ENCODE peak calls at places on chromosomes 12 and 14, in eight cellular contexts. I, L, U, C, H, X, M and B are unnamed samples.

GRCh38 chr14:23831591-23831990 is 122.0 kb upstream of the DHRS4 start:
- DNase-seq in I (no peak), L (no peak), U (no peak), C (no peak), H (no peak), X (no peak), M (peak; percentile 88), B (no peak)

GRCh38 chr14:97776890-97777564 is 979.8 kb downstream of the VRK1 start:
- DNase-seq in I (no peak), L (no peak), U (no peak), C (no peak), H (no peak), X (no peak), M (no peak), B (no peak)

GRCh38 chr12:124851344-124851743 is 12.3 kb downstream of the SCARB1 start:
- DNase-seq in I (no peak), L (no peak), U (no peak), C (no peak), H (no peak), X (no peak), M (no peak), B (no peak)

GRCh38 chr12:84542289-84542688 is 370.3 kb downstream of the SLC6A15 start:
- DNase-seq in I (no peak), L (no peak), U (no peak), C (no peak), H (no peak), X (no peak), M (no peak), B (no peak)

GRCh38 chr12:95693689-95694088 is 96.9 kb downstream of the NTN4 start:
- DNase-seq in I (no peak), L (no peak), U (peak; percentile 49), C (no peak), H (no peak), X (no peak), M (no peak), B (no peak)

GRCh38 chr12:113214938-113215400 is 6.3 kb upstream of the TPCN1 start:
- DNase-seq in I (no peak), L (peak; percentile 79), U (no peak), C (peak; percentile 98), H (no peak), X (peak; percentile 79), M (peak; percentile 99), B (no peak)

GRCh38 chr14:48331421-48331820 is 656.0 kb upstream of the MDGA2 start:
- DNase-seq in I (no peak), L (no peak), U (no peak), C (no peak), H (no peak), X (no peak), M (no peak), B (no peak)

GRCh38 chr12:68236421-68237059 is 10.9 kb upstream of the IL26 start:
- DNase-seq in I (peak; percentile 15), L (no peak), U (peak; percentile 38), C (peak; percentile 31), H (no peak), X (no peak), M (peak; percentile 54), B (peak; percentile 16)

GRCh38 chr14:100612879-100613455 is 25.8 kb upstream of the BEGAIN start:
- DNase-seq in I (no peak), L (no peak), U (no peak), C (no peak), H (no peak), X (no peak), M (no peak), B (no peak)

GRCh38 chr12:124532331-124532750 is 35.1 kb downstream of the NCOR2 start:
- DNase-seq in I (no peak), L (no peak), U (no peak), C (no peak), H (peak; percentile 14), X (no peak), M (no peak), B (no peak)

GRCh38 chr14:20998674-20999366 is at the start of gene SLC39A2:
- DNase-seq in I (no peak), L (no peak), U (no peak), C (peak; percentile 73), H (no peak), X (no peak), M (peak; percentile 80), B (no peak)

GRCh38 chr14:91568626-91569025 is 58.5 kb upstream of the PPP4R3A start:
- DNase-seq in I (no peak), L (no peak), U (no peak), C (no peak), H (no peak), X (no peak), M (no peak), B (no peak)

GRCh38 chr14:103885509-103885932 is 38.1 kb upstream of the PPP1R13B start:
- DNase-seq in I (no peak), L (no peak), U (no peak), C (no peak), H (no peak), X (no peak), M (no peak), B (no peak)

GRCh38 chr14:84401631-84402030 is 1128.3 kb upstream of the FLRT2 start:
- DNase-seq in I (no peak), L (no peak), U (peak; percentile 34), C (no peak), H (no peak), X (no peak), M (no peak), B (no peak)

GRCh38 chr14:30362369-30363218 is 196.4 kb upstream of the G2E3 start:
- DNase-seq in I (no peak), L (no peak), U (peak; percentile 43), C (no peak), H (no peak), X (no peak), M (no peak), B (no peak)

GRCh38 chr14:68295316-68295816 is 475.8 kb downstream of the RAD51B start:
- DNase-seq in I (no peak), L (no peak), U (no peak), C (no peak), H (no peak), X (peak; percentile 58), M (no peak), B (no peak)

GRCh38 chr12:79360269-79360668 is 330.5 kb downstream of the PAWR start:
- DNase-seq in I (no peak), L (no peak), U (no peak), C (no peak), H (no peak), X (no peak), M (no peak), B (no peak)

GRCh38 chr12:43758247-43758727 is 303 bp downstream of the PUS7L start:
- DNase-seq in I (no peak), L (peak; percentile 29), U (no peak), C (peak; percentile 31), H (peak; percentile 74), X (peak; percentile 49), M (no peak), B (no peak)